ENCODE peak calls at places on chromosomes 5 and 9, in six cellular contexts. One of them, this sample, is unnamed.
A peak's percentile ranks its signal among the peaks of the same experiment; 100 is the strongest.

GRCh38 chr5:145979270-145980223 is 43.2 kb downstream of the SH3RF2 start:
- DNase-seq in bronchial epithelial cell: no peak
- DNase-seq in fibroblast of mammary gland: no peak
- DNase-seq in H1: no peak
- DNase-seq in CD8-positive, alpha-beta T cell: no peak
- DNase-seq in IMR-90: no peak
- DNase-seq in this sample: no peak

GRCh38 chr9:7984713-7985112 is 185.1 kb upstream of the DMAC1 start:
- DNase-seq in IMR-90: no peak
- DNase-seq in H1: no peak
- DNase-seq in fibroblast of mammary gland: no peak
- DNase-seq in bronchial epithelial cell: no peak
- DNase-seq in CD8-positive, alpha-beta T cell: no peak
- DNase-seq in this sample: no peak

GRCh38 chr5:151264113-151264512 is 11.1 kb downstream of the GM2A start:
- DNase-seq in H1: no peak
- DNase-seq in CD8-positive, alpha-beta T cell: no peak
- DNase-seq in fibroblast of mammary gland: peak; percentile 75
- DNase-seq in bronchial epithelial cell: peak; percentile 96
- DNase-seq in IMR-90: peak; percentile 47
- DNase-seq in this sample: no peak

GRCh38 chr9:31304576-31304975 is 1079.9 kb upstream of the ACO1 start:
- DNase-seq in CD8-positive, alpha-beta T cell: no peak
- DNase-seq in H1: no peak
- DNase-seq in IMR-90: peak; percentile 32
- DNase-seq in bronchial epithelial cell: peak; percentile 99
- DNase-seq in fibroblast of mammary gland: peak; percentile 61
- DNase-seq in this sample: no peak

GRCh38 chr5:126460459-126460858 is 37.2 kb downstream of the GRAMD2B start:
- DNase-seq in CD8-positive, alpha-beta T cell: no peak
- DNase-seq in H1: no peak
- DNase-seq in IMR-90: no peak
- DNase-seq in fibroblast of mammary gland: no peak
- DNase-seq in bronchial epithelial cell: no peak
- DNase-seq in this sample: no peak

GRCh38 chr5:134738963-134739661 is 764 bp downstream of the CAMLG start:
- DNase-seq in bronchial epithelial cell: peak; percentile 68
- DNase-seq in CD8-positive, alpha-beta T cell: peak; percentile 3
- DNase-seq in fibroblast of mammary gland: peak; percentile 50
- DNase-seq in H1: peak; percentile 57
- DNase-seq in IMR-90: peak; percentile 49
- DNase-seq in this sample: peak; percentile 10

GRCh38 chr9:36082928-36083327 is 46.2 kb downstream of the RECK start:
- DNase-seq in IMR-90: no peak
- DNase-seq in H1: no peak
- DNase-seq in CD8-positive, alpha-beta T cell: no peak
- DNase-seq in bronchial epithelial cell: no peak
- DNase-seq in fibroblast of mammary gland: no peak
- DNase-seq in this sample: no peak

GRCh38 chr5:175652741-175653663 is 4.9 kb upstream of the HRH2 start:
- DNase-seq in bronchial epithelial cell: no peak
- DNase-seq in fibroblast of mammary gland: no peak
- DNase-seq in H1: no peak
- DNase-seq in CD8-positive, alpha-beta T cell: peak; percentile 43
- DNase-seq in IMR-90: no peak
- DNase-seq in this sample: no peak

GRCh38 chr5:65279603-65280002 is 202.1 kb downstream of the ADAMTS6 start:
- DNase-seq in H1: no peak
- DNase-seq in IMR-90: no peak
- DNase-seq in fibroblast of mammary gland: no peak
- DNase-seq in bronchial epithelial cell: no peak
- DNase-seq in CD8-positive, alpha-beta T cell: no peak
- DNase-seq in this sample: no peak

GRCh38 chr9:116152390-116152789 is 1.2 kb upstream of the PAPPA start:
- DNase-seq in IMR-90: peak; percentile 70
- DNase-seq in CD8-positive, alpha-beta T cell: no peak
- DNase-seq in bronchial epithelial cell: peak; percentile 43
- DNase-seq in fibroblast of mammary gland: peak; percentile 68
- DNase-seq in H1: no peak
- DNase-seq in this sample: no peak
- TF ChIP-seq CTCF in IMR-90: peak; percentile 48
- TF ChIP-seq CTCF in CD8-positive, alpha-beta T cell: no peak
- TF ChIP-seq CTCF in bronchial epithelial cell: peak; percentile 6
- TF ChIP-seq CTCF in fibroblast of mammary gland: peak; percentile 50
- TF ChIP-seq CTCF in H1: no peak
- TF ChIP-seq CTCF in this sample: peak; percentile 54

GRCh38 chr9:87667164-87667738 is 58.7 kb upstream of the CTSL start:
- DNase-seq in H1: peak; percentile 68
- DNase-seq in CD8-positive, alpha-beta T cell: no peak
- DNase-seq in bronchial epithelial cell: no peak
- DNase-seq in IMR-90: no peak
- DNase-seq in fibroblast of mammary gland: peak; percentile 40
- DNase-seq in this sample: no peak
- TF ChIP-seq CTCF in H1: peak; percentile 41
- TF ChIP-seq CTCF in CD8-positive, alpha-beta T cell: no peak
- TF ChIP-seq CTCF in bronchial epithelial cell: peak; percentile 5
- TF ChIP-seq CTCF in IMR-90: no peak
- TF ChIP-seq CTCF in fibroblast of mammary gland: peak; percentile 37
- TF ChIP-seq CTCF in this sample: peak; percentile 59

GRCh38 chr9:99855467-99856176 is 33.9 kb downstream of the NR4A3 start:
- DNase-seq in IMR-90: no peak
- DNase-seq in fibroblast of mammary gland: no peak
- DNase-seq in CD8-positive, alpha-beta T cell: no peak
- DNase-seq in H1: no peak
- DNase-seq in bronchial epithelial cell: no peak
- DNase-seq in this sample: no peak
- TF ChIP-seq CTCF in IMR-90: no peak
- TF ChIP-seq CTCF in fibroblast of mammary gland: peak; percentile 13
- TF ChIP-seq CTCF in CD8-positive, alpha-beta T cell: no peak
- TF ChIP-seq CTCF in H1: no peak
- TF ChIP-seq CTCF in bronchial epithelial cell: no peak
- TF ChIP-seq CTCF in this sample: peak; percentile 37

DNA sequence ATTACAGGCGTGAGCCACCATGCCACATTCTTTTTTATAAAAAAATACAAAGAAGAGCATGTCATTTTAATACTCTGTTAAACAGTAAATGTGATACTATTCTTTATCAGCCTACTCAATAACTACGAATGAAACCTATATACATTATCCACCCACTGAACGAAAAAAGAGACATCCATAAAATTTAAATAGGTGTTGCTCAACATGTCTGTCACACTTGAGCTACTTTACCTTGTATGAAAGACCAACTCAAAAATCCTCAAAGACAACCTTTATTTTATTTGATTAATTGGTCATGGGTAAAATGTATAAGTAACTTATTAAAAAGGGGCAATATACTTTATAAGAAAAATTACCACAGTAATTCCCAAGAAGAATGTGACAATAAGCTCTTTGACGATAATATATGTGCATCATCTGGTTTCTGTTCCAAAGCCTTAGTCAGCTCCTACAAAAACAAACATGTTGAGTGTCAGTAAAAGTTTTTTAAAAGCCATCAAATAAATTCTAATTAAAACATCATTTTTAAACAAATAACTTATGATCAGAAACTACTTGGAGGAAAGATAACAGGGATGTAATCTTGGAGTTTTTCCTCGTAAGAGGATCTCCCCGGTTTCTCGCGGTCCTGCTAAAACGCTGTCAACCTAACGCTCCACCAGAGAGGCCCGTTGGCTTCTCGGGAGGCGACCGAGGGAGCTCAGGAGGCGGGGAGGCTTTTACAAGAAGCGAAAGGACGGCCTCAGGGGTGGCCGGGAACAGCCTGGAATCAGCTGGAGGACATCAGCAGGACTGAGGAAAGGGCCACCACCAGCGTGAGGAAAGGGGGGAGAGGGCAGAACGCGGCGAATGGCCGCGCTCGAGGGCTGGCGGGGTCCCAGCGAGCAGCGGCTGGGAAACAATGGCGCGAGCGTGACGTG is 13.5 kb upstream of the ANKRD18B start:
- DNase-seq in bronchial epithelial cell: peak; percentile 44
- DNase-seq in fibroblast of mammary gland: peak; percentile 65
- DNase-seq in H1: peak; percentile 71
- DNase-seq in CD8-positive, alpha-beta T cell: no peak
- DNase-seq in IMR-90: peak; percentile 62
- DNase-seq in this sample: peak; percentile 58
- TF ChIP-seq CTCF in bronchial epithelial cell: no peak
- TF ChIP-seq CTCF in fibroblast of mammary gland: no peak
- TF ChIP-seq CTCF in H1: no peak
- TF ChIP-seq CTCF in CD8-positive, alpha-beta T cell: no peak
- TF ChIP-seq CTCF in IMR-90: no peak
- TF ChIP-seq CTCF in this sample: peak; percentile 14

DNA sequence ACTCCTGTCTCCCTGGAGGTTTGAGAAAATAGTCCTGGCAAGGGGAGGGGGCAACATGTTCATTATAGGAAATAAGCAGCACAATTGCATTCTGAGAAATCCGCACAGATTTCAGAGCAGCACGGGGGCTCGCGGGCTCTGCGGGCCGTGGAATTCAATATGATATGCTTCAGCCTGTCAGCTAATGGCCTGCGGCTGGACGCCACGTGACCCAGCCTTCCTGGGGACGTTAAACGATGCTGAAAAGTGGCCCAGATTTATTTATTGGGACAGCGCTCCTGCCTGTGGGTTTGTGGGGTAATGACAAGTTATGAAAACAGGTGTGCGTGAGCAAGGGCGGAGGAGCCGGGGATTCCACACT is 156.5 kb downstream of the DAB2IP start:
- DNase-seq in bronchial epithelial cell: no peak
- DNase-seq in CD8-positive, alpha-beta T cell: no peak
- DNase-seq in fibroblast of mammary gland: no peak
- DNase-seq in H1: no peak
- DNase-seq in IMR-90: no peak
- DNase-seq in this sample: no peak
- TF ChIP-seq CTCF in bronchial epithelial cell: no peak
- TF ChIP-seq CTCF in CD8-positive, alpha-beta T cell: no peak
- TF ChIP-seq CTCF in fibroblast of mammary gland: no peak
- TF ChIP-seq CTCF in H1: no peak
- TF ChIP-seq CTCF in IMR-90: no peak
- TF ChIP-seq CTCF in this sample: no peak

GRCh38 chr9:110880123-110880522 is 158.1 kb downstream of the LPAR1 start:
- DNase-seq in CD8-positive, alpha-beta T cell: no peak
- DNase-seq in H1: no peak
- DNase-seq in IMR-90: peak; percentile 91
- DNase-seq in bronchial epithelial cell: no peak
- DNase-seq in fibroblast of mammary gland: peak; percentile 96
- DNase-seq in this sample: no peak

GRCh38 chr9:110869931-110870330 is 168.3 kb downstream of the LPAR1 start:
- DNase-seq in fibroblast of mammary gland: no peak
- DNase-seq in H1: no peak
- DNase-seq in bronchial epithelial cell: no peak
- DNase-seq in CD8-positive, alpha-beta T cell: no peak
- DNase-seq in IMR-90: no peak
- DNase-seq in this sample: no peak

GRCh38 chr9:110877376-110877775 is 160.9 kb downstream of the LPAR1 start:
- DNase-seq in fibroblast of mammary gland: no peak
- DNase-seq in IMR-90: no peak
- DNase-seq in H1: no peak
- DNase-seq in CD8-positive, alpha-beta T cell: no peak
- DNase-seq in bronchial epithelial cell: no peak
- DNase-seq in this sample: no peak

GRCh38 chr9:110871736-110872135 is 166.5 kb downstream of the LPAR1 start:
- DNase-seq in bronchial epithelial cell: no peak
- DNase-seq in CD8-positive, alpha-beta T cell: no peak
- DNase-seq in H1: no peak
- DNase-seq in fibroblast of mammary gland: no peak
- DNase-seq in IMR-90: no peak
- DNase-seq in this sample: no peak

DNA sequence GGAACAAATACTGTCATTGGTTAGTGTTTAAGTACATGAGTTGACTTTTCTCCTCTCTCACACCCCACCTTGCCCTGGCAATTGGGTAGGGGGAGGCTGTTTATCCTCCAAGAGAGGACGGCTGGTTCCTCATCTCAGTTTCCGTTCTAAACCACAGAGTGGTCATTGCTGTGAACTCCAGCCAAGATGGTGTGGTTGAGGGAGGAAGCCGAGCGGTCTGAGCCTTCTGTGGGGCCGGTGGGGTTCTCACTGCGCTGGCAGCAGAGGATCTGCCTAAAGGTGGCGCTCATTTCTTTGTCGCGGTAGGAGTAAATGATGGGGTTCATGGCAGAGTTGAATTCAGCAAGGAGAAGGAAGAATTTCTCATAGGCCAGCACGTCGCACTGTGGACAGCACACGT is 163.0 kb downstream of the LPAR1 start:
- DNase-seq in fibroblast of mammary gland: no peak
- DNase-seq in bronchial epithelial cell: no peak
- DNase-seq in IMR-90: no peak
- DNase-seq in H1: peak; percentile 69
- DNase-seq in CD8-positive, alpha-beta T cell: no peak
- DNase-seq in this sample: no peak
- TF ChIP-seq CTCF in fibroblast of mammary gland: no peak
- TF ChIP-seq CTCF in bronchial epithelial cell: no peak
- TF ChIP-seq CTCF in IMR-90: no peak
- TF ChIP-seq CTCF in H1: peak; percentile 75
- TF ChIP-seq CTCF in CD8-positive, alpha-beta T cell: no peak
- TF ChIP-seq CTCF in this sample: no peak

GRCh38 chr9:109442716-109443115 is 55.4 kb downstream of the PTPN3 start:
- DNase-seq in bronchial epithelial cell: peak; percentile 88
- DNase-seq in CD8-positive, alpha-beta T cell: no peak
- DNase-seq in IMR-90: no peak
- DNase-seq in fibroblast of mammary gland: no peak
- DNase-seq in H1: no peak
- DNase-seq in this sample: no peak

GRCh38 chr9:109439378-109440116 is 58.6 kb downstream of the PTPN3 start:
- DNase-seq in CD8-positive, alpha-beta T cell: no peak
- DNase-seq in H1: no peak
- DNase-seq in fibroblast of mammary gland: no peak
- DNase-seq in IMR-90: no peak
- DNase-seq in bronchial epithelial cell: no peak
- DNase-seq in this sample: no peak

GRCh38 chr9:109440797-109441287 is 57.3 kb downstream of the PTPN3 start:
- DNase-seq in fibroblast of mammary gland: peak; percentile 90
- DNase-seq in CD8-positive, alpha-beta T cell: peak; percentile 2
- DNase-seq in H1: peak; percentile 63
- DNase-seq in bronchial epithelial cell: peak; percentile 90
- DNase-seq in IMR-90: peak; percentile 90
- DNase-seq in this sample: peak; percentile 53

GRCh38 chr9:109440117-109440515 is 58.0 kb downstream of the PTPN3 start:
- DNase-seq in H1: no peak
- DNase-seq in CD8-positive, alpha-beta T cell: no peak
- DNase-seq in bronchial epithelial cell: no peak
- DNase-seq in fibroblast of mammary gland: no peak
- DNase-seq in IMR-90: no peak
- DNase-seq in this sample: no peak

DNA sequence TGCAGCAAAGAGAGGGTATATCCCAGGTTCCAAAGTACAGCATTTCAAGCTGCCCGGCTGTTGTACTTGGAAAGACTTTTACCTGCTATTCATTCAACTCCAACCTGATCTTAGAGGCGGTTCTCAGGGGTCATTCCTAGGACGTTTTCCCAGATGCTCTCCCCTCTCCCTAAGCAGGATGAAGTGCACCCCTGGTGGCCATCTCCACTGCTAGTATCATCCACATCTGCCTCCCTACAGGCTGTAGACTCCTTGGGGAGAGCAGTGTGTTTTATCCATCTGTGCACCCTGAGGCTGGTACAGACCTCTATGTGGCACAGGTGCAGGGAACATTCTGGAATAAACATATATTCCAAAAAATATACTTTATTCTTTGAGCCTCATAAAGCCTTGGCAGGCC is 56.8 kb downstream of the PTPN3 start:
- DNase-seq in bronchial epithelial cell: no peak
- DNase-seq in H1: no peak
- DNase-seq in CD8-positive, alpha-beta T cell: no peak
- DNase-seq in IMR-90: no peak
- DNase-seq in fibroblast of mammary gland: no peak
- DNase-seq in this sample: no peak
- TF ChIP-seq CTCF in bronchial epithelial cell: peak; percentile 32
- TF ChIP-seq CTCF in H1: peak; percentile 43
- TF ChIP-seq CTCF in CD8-positive, alpha-beta T cell: no peak
- TF ChIP-seq CTCF in IMR-90: no peak
- TF ChIP-seq CTCF in fibroblast of mammary gland: no peak
- TF ChIP-seq CTCF in this sample: no peak

GRCh38 chr5:152462021-152462721 is 57.1 kb upstream of the NMUR2 start:
- DNase-seq in IMR-90: no peak
- DNase-seq in CD8-positive, alpha-beta T cell: no peak
- DNase-seq in bronchial epithelial cell: no peak
- DNase-seq in H1: no peak
- DNase-seq in fibroblast of mammary gland: no peak
- DNase-seq in this sample: no peak
- TF ChIP-seq CTCF in IMR-90: peak; percentile 14
- TF ChIP-seq CTCF in CD8-positive, alpha-beta T cell: no peak
- TF ChIP-seq CTCF in bronchial epithelial cell: no peak
- TF ChIP-seq CTCF in H1: no peak
- TF ChIP-seq CTCF in fibroblast of mammary gland: no peak
- TF ChIP-seq CTCF in this sample: no peak